ENCODE peak calls at places on chromosomes 2 and 18, in ten cellular contexts. One of them, this sample, is unnamed.
A peak's percentile ranks its signal among the peaks of the same experiment; 100 is the strongest.

GRCh38 chr2:11121099-11121822 is 34.0 kb upstream of the SLC66A3 start:
- DNase-seq in T-helper 2 cell: no peak
- DNase-seq in SK-N-SH: no peak
- DNase-seq in nucleus accumbens: no peak
- DNase-seq in A172: no peak
- DNase-seq in AG20443: peak; percentile 39
- DNase-seq in H54: no peak
- DNase-seq in coronary artery: no peak
- DNase-seq in body of pancreas: no peak
- DNase-seq in amygdala: no peak
- DNase-seq in this sample: no peak

GRCh38 chr2:158359846-158360245 is 96.7 kb downstream of the CCDC148 start:
- DNase-seq in H54: peak; percentile 3
- DNase-seq in AG20443: no peak
- DNase-seq in nucleus accumbens: no peak
- DNase-seq in A172: peak; percentile 83
- DNase-seq in amygdala: no peak
- DNase-seq in body of pancreas: no peak
- DNase-seq in SK-N-SH: no peak
- DNase-seq in coronary artery: no peak
- DNase-seq in T-helper 2 cell: no peak
- DNase-seq in this sample: no peak

GRCh38 chr2:163155925-163156324 is 317.4 kb upstream of the KCNH7 start:
- DNase-seq in H54: no peak
- DNase-seq in nucleus accumbens: no peak
- DNase-seq in amygdala: no peak
- DNase-seq in coronary artery: no peak
- DNase-seq in A172: no peak
- DNase-seq in SK-N-SH: no peak
- DNase-seq in AG20443: no peak
- DNase-seq in T-helper 2 cell: no peak
- DNase-seq in body of pancreas: no peak
- DNase-seq in this sample: no peak

GRCh38 chr2:182259629-182260150 is 167.1 kb downstream of the PDE1A start:
- DNase-seq in coronary artery: no peak
- DNase-seq in body of pancreas: no peak
- DNase-seq in H54: no peak
- DNase-seq in SK-N-SH: no peak
- DNase-seq in nucleus accumbens: no peak
- DNase-seq in T-helper 2 cell: no peak
- DNase-seq in AG20443: no peak
- DNase-seq in A172: no peak
- DNase-seq in amygdala: no peak
- DNase-seq in this sample: no peak

GRCh38 chr18:35938562-35938961 is 33.9 kb upstream of the RMP24 start:
- DNase-seq in nucleus accumbens: no peak
- DNase-seq in A172: no peak
- DNase-seq in SK-N-SH: no peak
- DNase-seq in amygdala: no peak
- DNase-seq in body of pancreas: no peak
- DNase-seq in H54: no peak
- DNase-seq in T-helper 2 cell: no peak
- DNase-seq in AG20443: no peak
- DNase-seq in coronary artery: no peak
- DNase-seq in this sample: no peak

GRCh38 chr18:36901277-36901701 is 72.4 kb downstream of the KIAA1328 start:
- DNase-seq in SK-N-SH: no peak
- DNase-seq in AG20443: no peak
- DNase-seq in amygdala: no peak
- DNase-seq in H54: no peak
- DNase-seq in nucleus accumbens: no peak
- DNase-seq in coronary artery: no peak
- DNase-seq in body of pancreas: no peak
- DNase-seq in T-helper 2 cell: no peak
- DNase-seq in A172: no peak
- DNase-seq in this sample: no peak

GRCh38 chr2:170354855-170355649 is 177.1 kb downstream of the MYO3B start:
- DNase-seq in H54: no peak
- DNase-seq in AG20443: no peak
- DNase-seq in SK-N-SH: no peak
- DNase-seq in A172: no peak
- DNase-seq in amygdala: no peak
- DNase-seq in nucleus accumbens: no peak
- DNase-seq in body of pancreas: no peak
- DNase-seq in T-helper 2 cell: no peak
- DNase-seq in coronary artery: no peak
- DNase-seq in this sample: no peak

GRCh38 chr18:68121308-68121707 is 593.6 kb downstream of the TMX3 start:
- DNase-seq in SK-N-SH: no peak
- DNase-seq in T-helper 2 cell: no peak
- DNase-seq in H54: no peak
- DNase-seq in amygdala: no peak
- DNase-seq in body of pancreas: no peak
- DNase-seq in coronary artery: no peak
- DNase-seq in AG20443: no peak
- DNase-seq in nucleus accumbens: no peak
- DNase-seq in A172: no peak
- DNase-seq in this sample: no peak

GRCh38 chr2:74066491-74067203 is 81.1 kb downstream of the BOLA3 start:
- DNase-seq in SK-N-SH: no peak
- DNase-seq in A172: no peak
- DNase-seq in coronary artery: no peak
- DNase-seq in T-helper 2 cell: no peak
- DNase-seq in AG20443: no peak
- DNase-seq in amygdala: no peak
- DNase-seq in body of pancreas: no peak
- DNase-seq in nucleus accumbens: no peak
- DNase-seq in H54: no peak
- DNase-seq in this sample: no peak

GRCh38 chr2:12826781-12827180 is 110.0 kb downstream of the TRIB2 start:
- DNase-seq in A172: no peak
- DNase-seq in H54: no peak
- DNase-seq in SK-N-SH: no peak
- DNase-seq in body of pancreas: no peak
- DNase-seq in nucleus accumbens: no peak
- DNase-seq in amygdala: no peak
- DNase-seq in AG20443: no peak
- DNase-seq in coronary artery: no peak
- DNase-seq in T-helper 2 cell: no peak
- DNase-seq in this sample: no peak

GRCh38 chr18:45619826-45620201 is 4.5 kb downstream of the SLC14A2 start:
- DNase-seq in nucleus accumbens: no peak
- DNase-seq in coronary artery: no peak
- DNase-seq in H54: no peak
- DNase-seq in AG20443: no peak
- DNase-seq in T-helper 2 cell: no peak
- DNase-seq in body of pancreas: no peak
- DNase-seq in A172: no peak
- DNase-seq in SK-N-SH: no peak
- DNase-seq in amygdala: no peak
- DNase-seq in this sample: no peak

GRCh38 chr2:39728941-39729351 is 50.1 kb downstream of the THUMPD2 start:
- DNase-seq in AG20443: peak; percentile 57
- DNase-seq in body of pancreas: peak; percentile 42
- DNase-seq in amygdala: no peak
- DNase-seq in coronary artery: no peak
- DNase-seq in H54: peak; percentile 27
- DNase-seq in SK-N-SH: peak; percentile 46
- DNase-seq in T-helper 2 cell: no peak
- DNase-seq in nucleus accumbens: no peak
- DNase-seq in A172: peak; percentile 38
- DNase-seq in this sample: peak; percentile 15

GRCh38 chr2:135999899-136000298 is 14.5 kb upstream of the DARS1 start:
- DNase-seq in AG20443: no peak
- DNase-seq in coronary artery: no peak
- DNase-seq in T-helper 2 cell: no peak
- DNase-seq in body of pancreas: no peak
- DNase-seq in H54: no peak
- DNase-seq in amygdala: no peak
- DNase-seq in nucleus accumbens: no peak
- DNase-seq in A172: no peak
- DNase-seq in SK-N-SH: no peak
- DNase-seq in this sample: no peak

GRCh38 chr18:71012789-71013188 is 723.9 kb downstream of the SOCS6 start:
- DNase-seq in T-helper 2 cell: no peak
- DNase-seq in SK-N-SH: no peak
- DNase-seq in coronary artery: no peak
- DNase-seq in amygdala: no peak
- DNase-seq in H54: no peak
- DNase-seq in body of pancreas: no peak
- DNase-seq in AG20443: no peak
- DNase-seq in A172: no peak
- DNase-seq in nucleus accumbens: no peak
- DNase-seq in this sample: no peak

GRCh38 chr18:79439201-79440023 is 43.7 kb downstream of the NFATC1 start:
- DNase-seq in nucleus accumbens: no peak
- DNase-seq in H54: no peak
- DNase-seq in A172: peak; percentile 55
- DNase-seq in T-helper 2 cell: no peak
- DNase-seq in coronary artery: no peak
- DNase-seq in amygdala: no peak
- DNase-seq in body of pancreas: no peak
- DNase-seq in SK-N-SH: no peak
- DNase-seq in AG20443: peak; percentile 42
- DNase-seq in this sample: no peak

GRCh38 chr2:158460632-158461297 is 4.0 kb downstream of the PKP4 start:
- DNase-seq in SK-N-SH: no peak
- DNase-seq in T-helper 2 cell: no peak
- DNase-seq in coronary artery: no peak
- DNase-seq in amygdala: no peak
- DNase-seq in body of pancreas: no peak
- DNase-seq in H54: no peak
- DNase-seq in A172: no peak
- DNase-seq in AG20443: no peak
- DNase-seq in nucleus accumbens: no peak
- DNase-seq in this sample: no peak

GRCh38 chr2:162261032-162261945 is 18.0 kb upstream of the FAP start:
- DNase-seq in SK-N-SH: no peak
- DNase-seq in H54: peak; percentile 34
- DNase-seq in nucleus accumbens: no peak
- DNase-seq in A172: peak; percentile 54
- DNase-seq in coronary artery: no peak
- DNase-seq in body of pancreas: peak; percentile 57
- DNase-seq in T-helper 2 cell: no peak
- DNase-seq in amygdala: no peak
- DNase-seq in AG20443: peak; percentile 61
- DNase-seq in this sample: no peak

GRCh38 chr2:121087117-121087516 is 197.9 kb downstream of the TFCP2L1 start:
- DNase-seq in amygdala: no peak
- DNase-seq in nucleus accumbens: no peak
- DNase-seq in body of pancreas: no peak
- DNase-seq in H54: no peak
- DNase-seq in A172: no peak
- DNase-seq in AG20443: no peak
- DNase-seq in SK-N-SH: no peak
- DNase-seq in T-helper 2 cell: no peak
- DNase-seq in coronary artery: no peak
- DNase-seq in this sample: no peak